ENCODE peak calls at places on chromosomes 6 and 20, in eight cellular contexts. Q, G, I, Z, X, T, B and L are unnamed samples.

GRCh38 chr20:41287327-41287726 is 30.2 kb downstream of the ZHX3 start:
- DNase-seq in Q (no peak), G (no peak), I (no peak), Z (no peak), X (no peak), T (no peak), B (no peak), L (no peak)

GRCh38 chr6:35496036-35496850 is 636 bp downstream of the TEAD3 start:
- DNase-seq in Q (no peak), G (peak; percentile 77), I (no peak), Z (no peak), X (no peak), T (no peak), B (no peak), L (no peak)

GRCh38 chr6:33294086-33294823 is 4.5 kb downstream of the RGL2 start:
- DNase-seq in Q (no peak), G (no peak), I (no peak), Z (no peak), X (no peak), T (no peak), B (no peak), L (no peak)

GRCh38 chr20:3658708-3659491 is 4.3 kb downstream of the GFRA4 start:
- DNase-seq in Q (peak; percentile 72), G (no peak), I (no peak), Z (no peak), X (no peak), T (peak; percentile 87), B (no peak), L (no peak)

GRCh38 chr20:1397710-1398109 is 4.9 kb upstream of the FKBP1A start:
- DNase-seq in Q (no peak), G (no peak), I (no peak), Z (no peak), X (no peak), T (no peak), B (no peak), L (no peak)

GRCh38 chr6:38625191-38625590 is 14.5 kb downstream of the BTBD9 start:
- DNase-seq in Q (no peak), G (no peak), I (no peak), Z (no peak), X (no peak), T (no peak), B (no peak), L (no peak)

GRCh38 chr20:2920473-2920872 is 47.2 kb downstream of the PTPRA start:
- DNase-seq in Q (no peak), G (no peak), I (no peak), Z (no peak), X (no peak), T (no peak), B (no peak), L (no peak)

GRCh38 chr6:21438986-21439352 is 154.6 kb upstream of the SOX4 start:
- DNase-seq in Q (no peak), G (no peak), I (no peak), Z (no peak), X (no peak), T (no peak), B (no peak), L (no peak)

GRCh38 chr6:166275714-166276166 is 32.5 kb downstream of the PRR18 start:
- DNase-seq in Q (no peak), G (peak; percentile 87), I (peak; percentile 63), Z (peak; percentile 54), X (peak; percentile 2), T (peak; percentile 89), B (peak; percentile 79), L (peak; percentile 77)

GRCh38 chr6:133348846-133349245 is 107.7 kb downstream of the EYA4 start:
- DNase-seq in Q (no peak), G (no peak), I (no peak), Z (no peak), X (no peak), T (no peak), B (no peak), L (no peak)

GRCh38 chr20:3092611-3093379 is 8.3 kb upstream of the AVP start:
- DNase-seq in Q (no peak), G (peak; percentile 63), I (peak; percentile 21), Z (no peak), X (no peak), T (peak; percentile 66), B (peak; percentile 65), L (no peak)

GRCh38 chr20:45552456-45552855 is 5.3 kb upstream of the EPPIN start:
- DNase-seq in Q (no peak), G (no peak), I (no peak), Z (no peak), X (no peak), T (no peak), B (no peak), L (no peak)

GRCh38 chr20:60820918-60821317 is 431.1 kb upstream of the CDH4 start:
- DNase-seq in Q (no peak), G (no peak), I (no peak), Z (no peak), X (no peak), T (no peak), B (no peak), L (no peak)

GRCh38 chr6:23980965-23981364 is 145.1 kb upstream of the NRSN1 start:
- DNase-seq in Q (no peak), G (no peak), I (no peak), Z (no peak), X (no peak), T (no peak), B (no peak), L (no peak)

GRCh38 chr20:58980711-58981563 is at the start of gene NELFCD:
- DNase-seq in Q (peak; percentile 96), G (peak; percentile 92), I (peak; percentile 74), Z (peak; percentile 70), X (peak; percentile 87), T (peak; percentile 99), B (peak; percentile 87), L (peak; percentile 87)

GRCh38 chr20:21125072-21125848 is 622 bp upstream of the KIZ start:
- DNase-seq in Q (no peak), G (no peak), I (no peak), Z (no peak), X (peak; percentile 76), T (no peak), B (no peak), L (no peak)

GRCh38 chr6:14671261-14671681 is 553.7 kb downstream of the CD83 start:
- DNase-seq in Q (no peak), G (no peak), I (no peak), Z (no peak), X (peak; percentile 9), T (no peak), B (no peak), L (no peak)

GRCh38 chr20:59784365-59785117 is 148.9 kb downstream of the SYCP2 start:
- DNase-seq in Q (no peak), G (peak; percentile 40), I (no peak), Z (no peak), X (no peak), T (peak; percentile 7), B (no peak), L (peak; percentile 81)

GRCh38 chr6:71123051-71123450 is 165.6 kb upstream of the OGFRL1 start:
- DNase-seq in Q (no peak), G (no peak), I (no peak), Z (no peak), X (no peak), T (no peak), B (no peak), L (no peak)

GRCh38 chr6:166619912-166620311 is 7.1 kb downstream of the RPS6KA2 start:
- DNase-seq in Q (no peak), G (no peak), I (no peak), Z (no peak), X (no peak), T (no peak), B (no peak), L (no peak)

GRCh38 chr6:100468013-100468622 is 3.4 kb upstream of the SIM1 start:
- DNase-seq in Q (no peak), G (no peak), I (no peak), Z (no peak), X (no peak), T (peak; percentile 19), B (no peak), L (no peak)